ENCODE peak calls at places on chromosomes 13 and 19, in ten cellular contexts. One of them, this sample, is unnamed.

GRCh38 chr19:46745521-46746280 is at the start of gene FKRP:
- DNase-seq in EL: no peak
- DNase-seq in thoracic aorta: no peak
- DNase-seq in adipocyte: peak; percentile 77
- DNase-seq in NCI-H510A: no peak
- DNase-seq in midbrain: peak; percentile 18
- DNase-seq in smooth muscle cell of the brain vasculature: no peak
- DNase-seq in ACHN: no peak
- DNase-seq in NCI-H2081: no peak
- DNase-seq in left lobe of liver: peak; percentile 60
- DNase-seq in this sample: no peak

GRCh38 chr19:2239771-2240770 is 3.4 kb downstream of the SF3A2 start:
- DNase-seq in left lobe of liver: no peak
- DNase-seq in thoracic aorta: no peak
- DNase-seq in midbrain: no peak
- DNase-seq in smooth muscle cell of the brain vasculature: no peak
- DNase-seq in adipocyte: peak; percentile 59
- DNase-seq in NCI-H510A: no peak
- DNase-seq in ACHN: no peak
- DNase-seq in EL: peak; percentile 45
- DNase-seq in NCI-H2081: no peak
- DNase-seq in this sample: no peak

GRCh38 chr19:53906211-53907192 is 2.6 kb upstream of the CACNG7 start:
- DNase-seq in NCI-H2081: no peak
- DNase-seq in thoracic aorta: no peak
- DNase-seq in adipocyte: peak; percentile 72
- DNase-seq in NCI-H510A: no peak
- DNase-seq in smooth muscle cell of the brain vasculature: no peak
- DNase-seq in left lobe of liver: no peak
- DNase-seq in EL: peak; percentile 31
- DNase-seq in midbrain: peak; percentile 61
- DNase-seq in ACHN: no peak
- DNase-seq in this sample: no peak

GRCh38 chr19:13226983-13227382 is 76.8 kb downstream of the IER2 start:
- DNase-seq in smooth muscle cell of the brain vasculature: no peak
- DNase-seq in midbrain: no peak
- DNase-seq in thoracic aorta: no peak
- DNase-seq in adipocyte: no peak
- DNase-seq in EL: no peak
- DNase-seq in ACHN: no peak
- DNase-seq in NCI-H510A: no peak
- DNase-seq in NCI-H2081: no peak
- DNase-seq in left lobe of liver: no peak
- DNase-seq in this sample: no peak

GRCh38 chr19:16263115-16263839 is 61.3 kb upstream of the KLF2 start:
- DNase-seq in NCI-H2081: no peak
- DNase-seq in thoracic aorta: no peak
- DNase-seq in left lobe of liver: no peak
- DNase-seq in ACHN: no peak
- DNase-seq in smooth muscle cell of the brain vasculature: no peak
- DNase-seq in NCI-H510A: no peak
- DNase-seq in midbrain: no peak
- DNase-seq in EL: no peak
- DNase-seq in adipocyte: no peak
- DNase-seq in this sample: no peak

GRCh38 chr13:83153833-83154232 is 728.4 kb downstream of the SLITRK1 start:
- DNase-seq in thoracic aorta: no peak
- DNase-seq in adipocyte: no peak
- DNase-seq in left lobe of liver: no peak
- DNase-seq in EL: no peak
- DNase-seq in smooth muscle cell of the brain vasculature: no peak
- DNase-seq in NCI-H510A: peak; percentile 9
- DNase-seq in NCI-H2081: peak; percentile 47
- DNase-seq in ACHN: no peak
- DNase-seq in midbrain: no peak
- DNase-seq in this sample: no peak

GRCh38 chr13:96796234-96796633 is 198.0 kb downstream of the OXGR1 start:
- DNase-seq in midbrain: no peak
- DNase-seq in smooth muscle cell of the brain vasculature: no peak
- DNase-seq in left lobe of liver: no peak
- DNase-seq in ACHN: no peak
- DNase-seq in thoracic aorta: no peak
- DNase-seq in adipocyte: peak; percentile 38
- DNase-seq in EL: no peak
- DNase-seq in NCI-H2081: no peak
- DNase-seq in NCI-H510A: no peak
- DNase-seq in this sample: no peak

GRCh38 chr19:13169769-13170168 is 19.6 kb downstream of the IER2 start:
- DNase-seq in thoracic aorta: no peak
- DNase-seq in NCI-H2081: no peak
- DNase-seq in NCI-H510A: no peak
- DNase-seq in EL: peak; percentile 84
- DNase-seq in adipocyte: peak; percentile 30
- DNase-seq in ACHN: peak; percentile 28
- DNase-seq in left lobe of liver: no peak
- DNase-seq in smooth muscle cell of the brain vasculature: no peak
- DNase-seq in midbrain: no peak
- DNase-seq in this sample: no peak

GRCh38 chr19:32830231-32831014 is 39.1 kb downstream of the SLC7A9 start:
- DNase-seq in left lobe of liver: no peak
- DNase-seq in adipocyte: no peak
- DNase-seq in midbrain: no peak
- DNase-seq in smooth muscle cell of the brain vasculature: no peak
- DNase-seq in EL: peak; percentile 90
- DNase-seq in NCI-H510A: no peak
- DNase-seq in thoracic aorta: no peak
- DNase-seq in NCI-H2081: no peak
- DNase-seq in ACHN: peak; percentile 90
- DNase-seq in this sample: no peak

GRCh38 chr13:113547248-113547971 is 37.1 kb upstream of the TFDP1 start:
- DNase-seq in smooth muscle cell of the brain vasculature: no peak
- DNase-seq in left lobe of liver: peak; percentile 34
- DNase-seq in ACHN: no peak
- DNase-seq in adipocyte: no peak
- DNase-seq in EL: peak; percentile 38
- DNase-seq in thoracic aorta: no peak
- DNase-seq in midbrain: no peak
- DNase-seq in NCI-H2081: no peak
- DNase-seq in NCI-H510A: no peak
- DNase-seq in this sample: no peak

GRCh38 chr13:110070046-110070445 is 236.9 kb downstream of the COL4A1 start:
- DNase-seq in smooth muscle cell of the brain vasculature: no peak
- DNase-seq in ACHN: no peak
- DNase-seq in left lobe of liver: no peak
- DNase-seq in EL: no peak
- DNase-seq in midbrain: no peak
- DNase-seq in adipocyte: no peak
- DNase-seq in NCI-H510A: no peak
- DNase-seq in thoracic aorta: no peak
- DNase-seq in NCI-H2081: no peak
- DNase-seq in this sample: peak; percentile 67

GRCh38 chr13:30422056-30422914 is at the start of gene UBE2L5:
- DNase-seq in thoracic aorta: no peak
- DNase-seq in NCI-H510A: peak; percentile 53
- DNase-seq in midbrain: peak; percentile 73
- DNase-seq in adipocyte: peak; percentile 92
- DNase-seq in EL: peak; percentile 81
- DNase-seq in NCI-H2081: peak; percentile 22
- DNase-seq in smooth muscle cell of the brain vasculature: no peak
- DNase-seq in ACHN: peak; percentile 82
- DNase-seq in left lobe of liver: peak; percentile 82
- DNase-seq in this sample: peak; percentile 90

GRCh38 chr19:29529646-29530548 is 4.1 kb downstream of the VSTM2B start:
- DNase-seq in NCI-H2081: no peak
- DNase-seq in thoracic aorta: no peak
- DNase-seq in EL: no peak
- DNase-seq in smooth muscle cell of the brain vasculature: no peak
- DNase-seq in ACHN: no peak
- DNase-seq in left lobe of liver: no peak
- DNase-seq in midbrain: no peak
- DNase-seq in adipocyte: no peak
- DNase-seq in NCI-H510A: no peak
- DNase-seq in this sample: no peak

GRCh38 chr19:34851277-34851804 is 75.4 kb upstream of the ZNF30 start:
- DNase-seq in adipocyte: no peak
- DNase-seq in midbrain: no peak
- DNase-seq in EL: no peak
- DNase-seq in NCI-H2081: no peak
- DNase-seq in ACHN: no peak
- DNase-seq in left lobe of liver: no peak
- DNase-seq in NCI-H510A: no peak
- DNase-seq in thoracic aorta: no peak
- DNase-seq in smooth muscle cell of the brain vasculature: no peak
- DNase-seq in this sample: peak; percentile 6

GRCh38 chr13:84192125-84192524 is 309.9 kb upstream of the SLITRK1 start:
- DNase-seq in thoracic aorta: no peak
- DNase-seq in left lobe of liver: no peak
- DNase-seq in NCI-H510A: no peak
- DNase-seq in adipocyte: peak; percentile 84
- DNase-seq in smooth muscle cell of the brain vasculature: no peak
- DNase-seq in midbrain: no peak
- DNase-seq in ACHN: peak; percentile 1
- DNase-seq in EL: peak; percentile 95
- DNase-seq in NCI-H2081: no peak
- DNase-seq in this sample: no peak

GRCh38 chr13:105799155-105799554 is 736.3 kb downstream of the EFNB2 start:
- DNase-seq in ACHN: no peak
- DNase-seq in smooth muscle cell of the brain vasculature: no peak
- DNase-seq in NCI-H510A: no peak
- DNase-seq in left lobe of liver: no peak
- DNase-seq in EL: no peak
- DNase-seq in NCI-H2081: no peak
- DNase-seq in thoracic aorta: no peak
- DNase-seq in adipocyte: no peak
- DNase-seq in midbrain: no peak
- DNase-seq in this sample: peak; percentile 23

GRCh38 chr19:47106819-47107200 is 6.8 kb downstream of the ZC3H4 start:
- DNase-seq in NCI-H510A: no peak
- DNase-seq in thoracic aorta: no peak
- DNase-seq in midbrain: no peak
- DNase-seq in left lobe of liver: no peak
- DNase-seq in smooth muscle cell of the brain vasculature: no peak
- DNase-seq in adipocyte: peak; percentile 41
- DNase-seq in ACHN: no peak
- DNase-seq in EL: no peak
- DNase-seq in NCI-H2081: no peak
- DNase-seq in this sample: no peak

This sample was measured in NCI-H524.